ENCODE peak calls at places on chromosomes 13 and 19, in seven cellular contexts. L is mucosa of descending colon, Y is Caco-2, R is IMR-90, W is breast epithelium, Q is heart left ventricle, E is HAP-1. D is an unnamed sample.

GRCh38 chr13:36910545-36910944 is 9.5 kb downstream of the SMAD9 start:
- DNase-seq in L (no peak), Y (no peak), R (no peak), W (no peak), Q (no peak), E (no peak), D (no peak)

GRCh38 chr19:55681131-55682087 is 6.4 kb downstream of the EPN1 start:
- DNase-seq in L (no peak), Y (no peak), R (peak; percentile 53), W (no peak), Q (no peak), E (no peak), D (no peak)

GRCh38 chr19:17598953-17599352 is 43.5 kb downstream of the COLGALT1 start:
- DNase-seq in L (no peak), Y (no peak), R (no peak), W (no peak), Q (no peak), E (no peak), D (no peak)

GRCh38 chr19:57010541-57010940 is 109.2 kb upstream of the USP29 start:
- DNase-seq in L (no peak), Y (no peak), R (no peak), W (no peak), Q (no peak), E (no peak), D (no peak)

GRCh38 chr13:42758515-42758914 is 22.9 kb upstream of the FAM216B start:
- DNase-seq in L (no peak), Y (no peak), R (no peak), W (no peak), Q (no peak), E (no peak), D (no peak)

GRCh38 chr19:54042989-54043388 is 20.7 kb downstream of the VSTM1 start:
- DNase-seq in L (no peak), Y (no peak), R (no peak), W (no peak), Q (no peak), E (no peak), D (no peak)

GRCh38 chr13:52600666-52601065 is 41.6 kb upstream of the HNRNPA1L2 start:
- DNase-seq in L (no peak), Y (no peak), R (no peak), W (no peak), Q (no peak), E (no peak), D (no peak)

GRCh38 chr13:110644892-110645521 is 29.7 kb downstream of the NAXD start:
- DNase-seq in L (peak; percentile 65), Y (peak; percentile 35), R (peak; percentile 55), W (peak; percentile 33), Q (peak; percentile 70), E (peak; percentile 56), D (no peak)

GRCh38 chr19:54728167-54728566 is 3.9 kb downstream of the KIR3DL3 start:
- DNase-seq in L (no peak), Y (no peak), R (no peak), W (no peak), Q (no peak), E (no peak), D (no peak)

GRCh38 chr19:34409189-34410164 is 5.3 kb downstream of the PDCD2L start:
- DNase-seq in L (no peak), Y (no peak), R (no peak), W (no peak), Q (no peak), E (no peak), D (no peak)

GRCh38 chr13:28583661-28584091 is 75.3 kb upstream of the POMP start:
- DNase-seq in L (no peak), Y (no peak), R (peak; percentile 34), W (no peak), Q (no peak), E (no peak), D (no peak)

GRCh38 chr13:44904982-44905381 is 84.3 kb downstream of the NUFIP1 start:
- DNase-seq in L (peak; percentile 45), Y (peak; percentile 30), R (peak; percentile 97), W (no peak), Q (peak; percentile 26), E (peak; percentile 89), D (no peak)

GRCh38 chr19:3027292-3027691 is 1.8 kb downstream of the TLE2 start:
- DNase-seq in L (no peak), Y (no peak), R (no peak), W (no peak), Q (no peak), E (no peak), D (no peak)

GRCh38 chr19:3028305-3029069 is 593 bp downstream of the TLE2 start:
- DNase-seq in L (peak; percentile 52), Y (peak; percentile 57), R (no peak), W (peak; percentile 38), Q (no peak), E (no peak), D (no peak)

GRCh38 chr19:3026768-3027167 is 2.3 kb downstream of the TLE2 start:
- DNase-seq in L (no peak), Y (no peak), R (no peak), W (no peak), Q (no peak), E (no peak), D (no peak)

GRCh38 chr19:3029070-3029923 is at the start of gene TLE2:
- DNase-seq in L (no peak), Y (no peak), R (no peak), W (no peak), Q (no peak), E (no peak), D (no peak)

DNA sequence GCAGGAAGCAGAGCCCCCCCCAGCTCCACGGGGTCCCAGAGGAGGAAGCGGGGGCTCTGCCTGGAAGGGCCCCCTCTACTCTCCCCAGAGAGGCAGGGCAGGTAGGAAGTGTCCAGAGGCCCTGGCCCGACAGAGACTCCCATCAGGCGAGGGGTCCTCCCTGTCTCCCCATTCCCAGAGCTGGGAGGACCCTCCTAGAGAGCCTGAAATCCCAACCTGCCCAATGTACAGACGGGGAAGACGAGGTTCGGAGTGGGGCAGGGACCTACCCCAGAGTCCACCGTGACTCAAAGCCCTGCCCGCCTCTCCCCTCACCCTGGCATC is 1.1 kb downstream of the TLE2 start:
- DNase-seq in L (no peak), Y (no peak), R (no peak), W (no peak), Q (no peak), E (no peak), D (no peak)
- H3K4me3 ChIP-seq in L (no peak overlapping the region), Y (peak overlapping the region; percentile 79), R (no peak overlapping the region), W (peak overlapping the region; percentile 70), Q (peak overlapping the region; percentile 63), E (no peak overlapping the region), D (no peak overlapping the region)

GRCh38 chr19:9667898-9668297 is 7.0 kb downstream of the ZNF562 start:
- DNase-seq in L (peak; percentile 6), Y (no peak), R (no peak), W (no peak), Q (no peak), E (no peak), D (no peak)
- H3K9me3 ChIP-seq in L (peaks cover 52% of the 10 kb centered on the region), Y (peaks cover 19% of the 10 kb centered on the region), R (peaks cover 16% of the 10 kb centered on the region), W (peaks cover 88% of the 10 kb centered on the region), Q (peaks cover 66% of the 10 kb centered on the region), E (peaks cover 8% of the 10 kb centered on the region), D (no peaks in the 10 kb centered on the region)

DNA sequence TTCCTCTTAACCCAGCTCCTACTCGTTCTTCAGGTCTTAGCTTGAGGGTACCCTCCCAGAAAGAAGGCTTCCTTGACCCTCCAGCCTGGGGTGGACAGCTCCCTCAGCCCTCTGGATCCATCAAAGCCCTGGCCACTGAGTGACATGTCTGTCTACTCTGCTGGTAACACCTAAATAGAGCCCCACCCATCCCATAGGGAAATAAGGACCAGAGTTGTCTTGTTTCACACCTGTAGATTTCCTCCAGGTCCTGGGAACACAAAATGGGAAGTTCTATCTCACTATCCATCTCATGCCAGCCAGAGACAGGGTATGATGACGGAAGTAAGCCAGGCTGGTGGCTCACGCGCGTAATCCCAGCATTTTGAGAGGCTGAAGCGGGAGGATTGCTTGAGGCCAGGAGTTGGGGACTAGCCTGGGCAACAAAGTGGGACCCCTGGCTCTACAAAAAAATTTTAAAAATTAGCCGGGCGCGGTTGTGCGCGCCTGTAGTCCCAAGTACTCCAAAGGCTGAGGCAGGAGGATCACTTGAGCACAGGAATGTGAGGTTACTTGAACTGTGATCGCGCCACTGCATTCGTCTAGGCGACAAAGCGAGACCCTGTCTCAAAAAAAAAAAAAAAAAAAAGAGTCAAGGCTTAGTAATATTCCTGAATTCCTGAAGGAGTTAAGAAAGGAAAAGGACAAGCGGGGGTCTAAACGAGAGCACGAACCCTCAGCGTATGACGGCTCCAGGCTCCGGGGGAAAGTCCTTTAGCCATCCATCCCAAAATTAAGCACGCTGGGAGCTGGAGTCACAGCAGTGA is 544 bp upstream of the CCDC97 start:
- DNase-seq in L (no peak), Y (no peak), R (no peak), W (no peak), Q (no peak), E (no peak), D (no peak)
- H3K4me3 ChIP-seq in L (peak overlapping the region; percentile 44), Y (peak overlapping the region; percentile 64), R (peak overlapping the region; percentile 72), W (peak overlapping the region; percentile 74), Q (peak overlapping the region; percentile 82), E (peak overlapping the region; percentile 82), D (peak overlapping the region; percentile 92)

GRCh38 chr13:41054212-41054877 is 7.0 kb upstream of the WBP4 start:
- DNase-seq in L (peak; percentile 87), Y (peak; percentile 57), R (peak; percentile 64), W (no peak), Q (no peak), E (peak; percentile 63), D (no peak)

GRCh38 chr13:41052441-41052840 is 8.9 kb upstream of the WBP4 start:
- DNase-seq in L (no peak), Y (no peak), R (no peak), W (no peak), Q (no peak), E (no peak), D (no peak)

GRCh38 chr13:41049480-41049879 is 11.8 kb upstream of the WBP4 start:
- DNase-seq in L (no peak), Y (no peak), R (no peak), W (no peak), Q (no peak), E (no peak), D (no peak)

GRCh38 chr13:41053384-41053826 is 7.9 kb upstream of the WBP4 start:
- DNase-seq in L (no peak), Y (no peak), R (peak; percentile 49), W (no peak), Q (peak; percentile 40), E (no peak), D (no peak)

GRCh38 chr13:41050041-41050440 is 11.3 kb upstream of the WBP4 start:
- DNase-seq in L (no peak), Y (no peak), R (no peak), W (no peak), Q (no peak), E (no peak), D (no peak)
- H3K9me3 ChIP-seq in L (peaks cover 4% of the 10 kb centered on the region), Y (peaks cover 16% of the 10 kb centered on the region), R (no peaks in the 10 kb centered on the region), W (no peaks in the 10 kb centered on the region), Q (peaks cover 3% of the 10 kb centered on the region), E (no peaks in the 10 kb centered on the region), D (no peaks in the 10 kb centered on the region)

GRCh38 chr19:38851622-38852230 is 1.9 kb upstream of the HNRNPL start:
- DNase-seq in L (peak; percentile 97), Y (peak; percentile 98), R (peak; percentile 88), W (peak; percentile 94), Q (peak; percentile 96), E (peak; percentile 95), D (peak; percentile 92)
- H3K4me3 ChIP-seq in L (peak overlapping the region; percentile 44), Y (peak overlapping the region; percentile 83), R (peak overlapping the region; percentile 57), W (peak overlapping the region; percentile 73), Q (peak overlapping the region; percentile 95), E (peak overlapping the region; percentile 76), D (peak overlapping the region; percentile 89)

DNA sequence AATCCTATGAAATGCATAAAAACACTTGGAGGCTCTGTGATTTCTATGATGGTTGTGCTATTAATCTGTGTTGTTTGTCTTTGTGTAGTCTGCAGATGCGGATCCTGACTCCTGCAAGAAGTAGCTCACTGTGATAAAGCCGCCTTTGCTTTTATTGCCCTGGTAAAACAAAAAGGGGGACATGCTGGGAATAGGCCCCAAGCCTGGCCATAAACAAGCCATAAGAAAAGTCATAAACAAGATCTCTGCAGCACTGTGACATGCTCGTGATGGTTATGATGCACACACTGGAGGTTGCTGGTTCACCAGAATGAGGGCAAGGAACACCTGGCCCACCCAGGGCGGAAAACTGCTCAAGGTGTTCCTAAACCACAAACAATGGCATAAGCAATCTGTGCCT is 26.6 kb upstream of the ZNF266 start:
- DNase-seq in L (no peak), Y (no peak), R (no peak), W (no peak), Q (no peak), E (no peak), D (no peak)
- H3K9me3 ChIP-seq in L (peaks cover 93% of the 10 kb centered on the region), Y (peaks cover 2% of the 10 kb centered on the region), R (peaks cover 32% of the 10 kb centered on the region), W (peaks cover 92% of the 10 kb centered on the region), Q (peaks cover 68% of the 10 kb centered on the region), E (peaks cover 4% of the 10 kb centered on the region), D (peaks cover 11% of the 10 kb centered on the region)

D was measured in WERI-Rb-1.